ENCODE peak calls at places on chromosomes 13 and 19, in nine cellular contexts. T, F, O, A, Q, J, H, Z and P are unnamed samples.

GRCh38 chr13:35252536-35253205 is 223.8 kb downstream of the MAB21L1 start:
- DNase-seq in A (no peak), Z (no peak), O (no peak), J (no peak), H (peak; percentile 63), T (no peak), F (no peak), Q (no peak), P (no peak)

GRCh38 chr19:35353635-35354034 is 4.6 kb upstream of the FFAR3 start:
- DNase-seq in O (no peak), H (no peak), T (no peak), F (no peak), J (peak; percentile 15), A (no peak), Z (no peak), Q (no peak), P (no peak)

GRCh38 chr19:3679581-3679980 is 20.7 kb downstream of the PIP5K1C start:
- DNase-seq in H (no peak), A (no peak), T (no peak), Q (no peak), O (no peak), Z (no peak), J (peak; percentile 41), F (no peak), P (no peak)

GRCh38 chr19:33545209-33545981 is 23.8 kb upstream of the PEPD start:
- DNase-seq in Q (no peak), J (no peak), F (no peak), T (no peak), H (no peak), O (no peak), Z (no peak), A (no peak), P (no peak)

GRCh38 chr13:42176286-42176685 is 95.7 kb upstream of the AKAP11 start:
- DNase-seq in J (no peak), T (no peak), F (no peak), A (no peak), H (no peak), Z (no peak), O (no peak), Q (no peak), P (no peak)

GRCh38 chr13:34361528-34361927 is 543.6 kb downstream of the RFC3 start:
- DNase-seq in A (peak; percentile 38), H (no peak), J (no peak), F (no peak), T (no peak), Q (no peak), Z (no peak), O (no peak), P (no peak)

GRCh38 chr13:37715606-37716015 is 117.0 kb upstream of the POSTN start:
- DNase-seq in H (no peak), O (peak; percentile 95), J (no peak), Q (peak; percentile 94), F (no peak), A (peak; percentile 92), T (peak; percentile 31), Z (no peak), P (no peak)

GRCh38 chr13:76632388-76633044 is 253.7 kb downstream of the KCTD12 start:
- DNase-seq in F (no peak), Q (peak; percentile 21), J (peak; percentile 77), O (no peak), T (peak; percentile 36), Z (peak; percentile 19), H (peak; percentile 36), A (no peak), P (peak; percentile 30)

GRCh38 chr19:42023943-42024260 is 29.9 kb upstream of the ATP1A3 start:
- DNase-seq in Z (no peak), A (no peak), J (no peak), Q (no peak), F (no peak), O (no peak), T (no peak), H (no peak), P (no peak)

GRCh38 chr19:42030605-42031004 is 36.6 kb upstream of the ATP1A3 start:
- DNase-seq in Q (no peak), Z (no peak), T (no peak), O (no peak), J (no peak), A (no peak), F (no peak), H (no peak), P (no peak)

GRCh38 chr19:42024622-42025111 is 30.6 kb upstream of the ATP1A3 start:
- DNase-seq in O (peak; percentile 48), A (peak; percentile 66), F (peak; percentile 25), H (no peak), T (no peak), Z (no peak), Q (peak; percentile 40), J (no peak), P (no peak)

GRCh38 chr19:42032428-42032827 is 37.6 kb downstream of the GRIK5 start:
- DNase-seq in F (no peak), J (peak; percentile 71), T (no peak), A (peak; percentile 5), Z (no peak), O (no peak), Q (no peak), H (no peak), P (no peak)

DNA sequence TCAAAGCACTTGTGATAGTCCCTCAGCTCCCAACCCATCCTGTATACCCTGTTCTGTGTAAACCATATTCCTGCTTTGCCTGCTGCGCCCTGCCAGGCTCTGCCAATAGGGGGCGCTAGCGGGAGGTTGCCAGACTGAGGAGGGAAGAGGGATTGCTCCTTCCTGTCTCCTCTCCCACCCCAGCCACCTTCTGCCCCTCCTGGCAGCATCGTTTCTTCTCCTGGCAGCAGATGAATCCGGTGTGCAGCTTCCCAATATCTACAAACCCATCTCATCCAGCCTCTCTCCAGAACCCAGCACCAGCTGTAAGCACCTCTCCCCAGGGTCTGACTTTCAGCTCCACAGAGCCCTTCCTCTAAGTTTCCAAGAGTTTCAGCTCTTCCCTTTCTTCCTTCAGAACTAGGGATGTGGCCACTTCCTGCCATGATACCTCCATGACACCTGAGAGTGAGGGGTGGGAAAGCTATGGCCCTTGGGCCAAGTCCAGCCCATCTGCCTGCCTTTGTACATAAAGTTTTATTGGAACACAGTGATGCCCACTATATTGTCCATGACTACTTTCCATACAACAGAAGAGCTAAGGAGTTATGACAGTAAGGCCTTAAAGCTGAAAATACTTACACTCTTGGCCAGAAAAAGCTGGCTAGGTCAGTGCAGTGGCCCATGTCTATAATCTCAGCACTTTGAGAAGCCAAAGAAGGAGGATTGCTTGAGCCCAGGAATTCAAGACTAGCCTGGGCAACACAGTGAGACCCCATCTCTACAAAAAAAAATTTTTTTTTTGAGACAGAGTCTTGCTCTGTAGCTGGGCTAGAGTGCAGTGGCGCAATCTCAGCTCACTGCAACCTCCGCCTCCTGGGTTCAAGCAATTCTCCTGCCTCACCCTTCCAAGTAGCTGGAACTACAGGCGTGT is 34.5 kb upstream of the ATP1A3 start:
- DNase-seq in Q (no peak), A (no peak), O (no peak), Z (peak; percentile 38), T (peak; percentile 26), F (no peak), H (peak; percentile 10), J (peak; percentile 98), P (peak; percentile 57)
- TF ChIP-seq CTCF in Q (peak; percentile 47), A (peak; percentile 62), O (peak; percentile 34), Z (peak; percentile 35), T (peak; percentile 36), F (no peak), H (peak; percentile 64), J (peak; percentile 95), P (peak; percentile 89)

DNA sequence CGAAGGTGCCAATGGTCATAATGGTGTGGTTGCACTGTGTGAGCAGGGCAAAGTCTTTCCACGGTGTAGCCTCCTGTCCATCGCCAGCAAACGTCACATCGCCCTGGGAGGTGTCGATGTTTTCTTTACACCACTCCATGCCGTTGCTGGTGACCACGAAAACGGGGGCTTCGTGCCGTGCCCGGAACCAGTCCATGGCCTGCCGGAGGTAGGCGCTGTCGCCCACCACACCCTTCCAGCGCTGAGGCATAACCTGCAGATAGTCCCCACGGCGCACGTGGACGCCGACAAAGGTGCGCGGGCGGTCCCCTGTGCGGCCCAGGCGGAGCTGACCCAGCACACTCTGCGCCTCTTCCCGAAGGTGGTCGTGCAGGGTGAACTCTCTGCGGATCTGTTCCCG is 2.1 kb downstream of the FUT1 start:
- DNase-seq in Q (no peak), J (no peak), Z (no peak), O (no peak), H (no peak), F (no peak), A (no peak), T (no peak), P (no peak)
- TF ChIP-seq CTCF in Q (no peak), J (no peak), Z (no peak), O (no peak), H (no peak), F (no peak), A (no peak), T (no peak), P (no peak)

GRCh38 chr13:51130348-51130747 is 19.3 kb upstream of the C13orf42 start:
- DNase-seq in F (no peak), H (no peak), J (no peak), Q (no peak), Z (no peak), A (no peak), O (no peak), T (no peak), P (no peak)

GRCh38 chr13:51122868-51123267 is 11.8 kb upstream of the C13orf42 start:
- DNase-seq in Z (peak; percentile 86), A (no peak), T (no peak), F (no peak), J (peak; percentile 61), O (no peak), Q (no peak), H (peak; percentile 5), P (no peak)

DNA sequence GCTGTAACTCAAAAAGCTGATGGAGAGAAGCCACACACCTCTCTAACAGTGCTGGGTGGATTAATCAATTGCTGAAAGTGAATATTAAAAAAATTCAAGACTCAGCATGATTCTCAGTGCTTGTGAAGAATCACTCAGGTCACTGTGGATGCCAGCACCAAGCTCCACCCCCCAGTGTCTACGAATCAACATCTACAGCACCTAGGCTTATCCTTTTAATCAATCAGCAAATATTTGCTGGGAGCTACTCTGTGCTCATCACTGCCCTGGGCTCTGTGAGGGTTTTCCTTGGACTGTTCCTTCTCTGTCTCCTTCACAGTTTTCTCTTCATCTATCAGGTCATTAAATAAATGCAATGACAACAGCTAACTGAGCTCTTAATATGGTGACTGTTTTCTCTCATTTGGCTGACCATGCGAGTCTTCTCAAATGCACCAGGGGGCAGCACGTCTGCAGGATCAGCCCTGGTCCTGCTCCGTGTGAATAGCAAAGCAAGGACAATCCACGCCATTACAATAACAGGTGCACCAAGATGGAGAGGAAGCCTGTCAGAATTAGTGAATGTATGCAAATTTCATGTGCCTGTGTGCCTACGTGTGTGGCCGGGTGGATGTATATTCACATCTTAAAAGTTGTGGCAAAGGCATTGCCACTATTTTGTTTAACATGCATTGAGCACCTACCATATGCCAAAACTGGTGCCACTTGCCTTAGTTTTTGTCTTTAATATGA is 14.6 kb upstream of the C13orf42 start:
- DNase-seq in Q (peak; percentile 68), F (peak; percentile 20), O (peak; percentile 54), H (peak; percentile 78), Z (peak; percentile 66), A (peak; percentile 62), T (peak; percentile 70), J (peak; percentile 85), P (peak; percentile 63)
- TF ChIP-seq CTCF in Q (peak; percentile 92), F (no peak), O (peak; percentile 72), H (peak; percentile 81), Z (peak; percentile 67), A (peak; percentile 87), T (peak; percentile 76), J (peak; percentile 92), P (peak; percentile 87)

GRCh38 chr13:30303269-30303668 is 4.1 kb downstream of the KATNAL1 start:
- DNase-seq in J (no peak), A (no peak), Z (no peak), F (no peak), O (no peak), H (no peak), T (no peak), Q (no peak), P (no peak)

GRCh38 chr13:30306762-30307193 is 573 bp downstream of the KATNAL1 start:
- DNase-seq in F (peak; percentile 92), A (peak; percentile 92), J (peak; percentile 97), H (peak; percentile 95), Q (peak; percentile 94), Z (peak; percentile 95), T (peak; percentile 88), O (peak; percentile 91), P (peak; percentile 94)

GRCh38 chr13:30299746-30300145 is 7.6 kb downstream of the KATNAL1 start:
- DNase-seq in Q (no peak), J (no peak), H (no peak), A (peak; percentile 30), O (peak; percentile 35), F (no peak), T (no peak), Z (no peak), P (no peak)

GRCh38 chr13:30305456-30305855 is 1.9 kb downstream of the KATNAL1 start:
- DNase-seq in J (no peak), O (no peak), H (no peak), A (no peak), F (no peak), Q (no peak), Z (no peak), T (no peak), P (no peak)

DNA sequence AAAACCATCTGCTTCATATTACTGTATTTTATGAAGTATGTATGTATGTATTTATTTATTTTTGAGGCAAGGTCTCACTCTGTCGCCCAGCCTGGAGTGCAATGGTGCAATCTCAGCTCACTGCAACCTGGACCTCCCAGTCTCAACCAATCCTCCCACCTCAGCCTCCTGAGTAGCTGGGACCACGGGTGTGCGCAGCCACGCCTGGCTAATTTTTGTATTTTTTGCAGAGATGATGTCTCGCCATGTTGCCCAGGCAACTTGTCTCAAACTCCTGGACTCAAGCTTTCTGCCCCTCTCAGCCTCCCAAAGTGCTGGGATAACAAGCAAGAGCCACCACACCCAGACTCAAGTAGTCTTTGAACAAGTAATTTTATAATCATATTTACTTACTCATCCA is 5.5 kb downstream of the KATNAL1 start:
- DNase-seq in H (no peak), J (no peak), F (no peak), Z (no peak), O (no peak), Q (no peak), A (no peak), T (no peak), P (no peak)
- TF ChIP-seq CTCF in H (no peak), J (no peak), F (no peak), Z (no peak), O (no peak), Q (no peak), A (no peak), T (no peak), P (no peak)